ENCODE peak calls at places on chromosomes 3 and 15, in six cellular contexts. One of them, this sample, is unnamed.
A peak's percentile ranks its signal among the peaks of the same experiment; 100 is the strongest.

GRCh38 chr3:55487376-55488241 is 503 bp upstream of the WNT5A start:
- DNase-seq in cardiac fibroblast: peak; percentile 63
- DNase-seq in heart right ventricle: peak; percentile 29
- DNase-seq in nucleus accumbens: no peak
- DNase-seq in ACHN: peak; percentile 22
- DNase-seq in HFF-Myc: no peak
- DNase-seq in this sample: no peak

GRCh38 chr15:97728791-97729190 is 231.7 kb upstream of the ARRDC4 start:
- DNase-seq in cardiac fibroblast: no peak
- DNase-seq in heart right ventricle: peak; percentile 23
- DNase-seq in nucleus accumbens: no peak
- DNase-seq in ACHN: no peak
- DNase-seq in HFF-Myc: no peak
- DNase-seq in this sample: no peak

GRCh38 chr3:53026423-53027162 is 19.3 kb downstream of the SFMBT1 start:
- DNase-seq in cardiac fibroblast: no peak
- DNase-seq in heart right ventricle: no peak
- DNase-seq in nucleus accumbens: no peak
- DNase-seq in ACHN: no peak
- DNase-seq in HFF-Myc: no peak
- DNase-seq in this sample: no peak

GRCh38 chr3:53044371-53045106 is 1.3 kb downstream of the SFMBT1 start:
- DNase-seq in cardiac fibroblast: peak; percentile 43
- DNase-seq in heart right ventricle: no peak
- DNase-seq in nucleus accumbens: no peak
- DNase-seq in ACHN: peak; percentile 39
- DNase-seq in HFF-Myc: no peak
- DNase-seq in this sample: no peak

GRCh38 chr15:57476533-57476975 is 100.2 kb downstream of the CGNL1 start:
- DNase-seq in cardiac fibroblast: peak; percentile 76
- DNase-seq in heart right ventricle: no peak
- DNase-seq in nucleus accumbens: no peak
- DNase-seq in ACHN: peak; percentile 72
- DNase-seq in HFF-Myc: no peak
- DNase-seq in this sample: no peak

GRCh38 chr3:15819043-15819442 is 21.3 kb upstream of the ANKRD28 start:
- DNase-seq in cardiac fibroblast: no peak
- DNase-seq in heart right ventricle: no peak
- DNase-seq in nucleus accumbens: no peak
- DNase-seq in ACHN: no peak
- DNase-seq in HFF-Myc: no peak
- DNase-seq in this sample: no peak

GRCh38 chr3:96267577-96267976 is 546.8 kb upstream of the EPHA6 start:
- DNase-seq in cardiac fibroblast: no peak
- DNase-seq in heart right ventricle: no peak
- DNase-seq in nucleus accumbens: no peak
- DNase-seq in ACHN: peak; percentile 1
- DNase-seq in HFF-Myc: no peak
- DNase-seq in this sample: no peak

GRCh38 chr15:64665179-64665578 is 110.2 kb downstream of the RBPMS2 start:
- DNase-seq in cardiac fibroblast: no peak
- DNase-seq in heart right ventricle: no peak
- DNase-seq in nucleus accumbens: no peak
- DNase-seq in ACHN: peak; percentile 60
- DNase-seq in HFF-Myc: no peak
- DNase-seq in this sample: no peak

GRCh38 chr15:25905140-25905539 is 42.0 kb upstream of the ATP10A start:
- DNase-seq in cardiac fibroblast: peak; percentile 75
- DNase-seq in heart right ventricle: no peak
- DNase-seq in nucleus accumbens: no peak
- DNase-seq in ACHN: peak; percentile 18
- DNase-seq in HFF-Myc: no peak
- DNase-seq in this sample: no peak

GRCh38 chr3:32009957-32010356 is 28.4 kb downstream of the ZNF860 start:
- DNase-seq in cardiac fibroblast: no peak
- DNase-seq in heart right ventricle: no peak
- DNase-seq in nucleus accumbens: no peak
- DNase-seq in ACHN: no peak
- DNase-seq in HFF-Myc: no peak
- DNase-seq in this sample: no peak

GRCh38 chr3:138624518-138624917 is 15.9 kb downstream of the FAIM start:
- DNase-seq in cardiac fibroblast: no peak
- DNase-seq in heart right ventricle: no peak
- DNase-seq in nucleus accumbens: no peak
- DNase-seq in ACHN: no peak
- DNase-seq in HFF-Myc: no peak
- DNase-seq in this sample: no peak

GRCh38 chr3:134350861-134351311 is 23.4 kb downstream of the AMOTL2 start:
- DNase-seq in cardiac fibroblast: no peak
- DNase-seq in heart right ventricle: no peak
- DNase-seq in nucleus accumbens: no peak
- DNase-seq in ACHN: no peak
- DNase-seq in HFF-Myc: no peak
- DNase-seq in this sample: no peak

GRCh38 chr15:52031542-52031941 is 12.5 kb downstream of the MAPK6 start:
- DNase-seq in cardiac fibroblast: no peak
- DNase-seq in heart right ventricle: no peak
- DNase-seq in nucleus accumbens: no peak
- DNase-seq in ACHN: no peak
- DNase-seq in HFF-Myc: no peak
- DNase-seq in this sample: no peak

GRCh38 chr15:70815604-70816003 is 38.4 kb downstream of the LARP6 start:
- DNase-seq in cardiac fibroblast: no peak
- DNase-seq in heart right ventricle: no peak
- DNase-seq in nucleus accumbens: no peak
- DNase-seq in ACHN: no peak
- DNase-seq in HFF-Myc: no peak
- DNase-seq in this sample: no peak

GRCh38 chr3:130488288-130488687 is 28.7 kb upstream of the COL6A6 start:
- DNase-seq in cardiac fibroblast: peak; percentile 7
- DNase-seq in heart right ventricle: no peak
- DNase-seq in nucleus accumbens: no peak
- DNase-seq in ACHN: no peak
- DNase-seq in HFF-Myc: no peak
- DNase-seq in this sample: no peak

GRCh38 chr3:31777092-31777491 is 204.0 kb downstream of the OSBPL10 start:
- DNase-seq in cardiac fibroblast: no peak
- DNase-seq in heart right ventricle: no peak
- DNase-seq in nucleus accumbens: no peak
- DNase-seq in ACHN: no peak
- DNase-seq in HFF-Myc: no peak
- DNase-seq in this sample: no peak

GRCh38 chr15:32747886-32748285 is 30.1 kb downstream of the GREM1 start:
- DNase-seq in cardiac fibroblast: no peak
- DNase-seq in heart right ventricle: no peak
- DNase-seq in nucleus accumbens: no peak
- DNase-seq in ACHN: no peak
- DNase-seq in HFF-Myc: peak; percentile 10
- DNase-seq in this sample: no peak

GRCh38 chr3:37111199-37111598 is 63.2 kb downstream of the LRRFIP2 start:
- DNase-seq in cardiac fibroblast: no peak
- DNase-seq in heart right ventricle: no peak
- DNase-seq in nucleus accumbens: no peak
- DNase-seq in ACHN: no peak
- DNase-seq in HFF-Myc: no peak
- DNase-seq in this sample: no peak

GRCh38 chr3:138867996-138868395 is 33.3 kb upstream of the PIK3CB start:
- DNase-seq in cardiac fibroblast: no peak
- DNase-seq in heart right ventricle: no peak
- DNase-seq in nucleus accumbens: no peak
- DNase-seq in ACHN: no peak
- DNase-seq in HFF-Myc: no peak
- DNase-seq in this sample: no peak

GRCh38 chr15:69064649-69065048 is 50.2 kb downstream of the NOX5 start:
- DNase-seq in cardiac fibroblast: no peak
- DNase-seq in heart right ventricle: no peak
- DNase-seq in nucleus accumbens: no peak
- DNase-seq in ACHN: no peak
- DNase-seq in HFF-Myc: no peak
- DNase-seq in this sample: no peak

GRCh38 chr15:61037031-61037430 is 192.1 kb downstream of the RORA start:
- DNase-seq in cardiac fibroblast: peak; percentile 86
- DNase-seq in heart right ventricle: no peak
- DNase-seq in nucleus accumbens: no peak
- DNase-seq in ACHN: no peak
- DNase-seq in HFF-Myc: no peak
- DNase-seq in this sample: no peak

GRCh38 chr3:125967156-125967555 is 1.8 kb upstream of the ROPN1B start:
- DNase-seq in cardiac fibroblast: no peak
- DNase-seq in heart right ventricle: no peak
- DNase-seq in nucleus accumbens: no peak
- DNase-seq in ACHN: no peak
- DNase-seq in HFF-Myc: no peak
- DNase-seq in this sample: no peak

GRCh38 chr3:59968510-59968909 is 918.7 kb upstream of the CFAP20DC start:
- DNase-seq in cardiac fibroblast: no peak
- DNase-seq in heart right ventricle: no peak
- DNase-seq in nucleus accumbens: no peak
- DNase-seq in ACHN: no peak
- DNase-seq in HFF-Myc: no peak
- DNase-seq in this sample: no peak

GRCh38 chr15:53197426-53197839 is 407.3 kb upstream of the ONECUT1 start:
- DNase-seq in cardiac fibroblast: peak; percentile 49
- DNase-seq in heart right ventricle: peak; percentile 31
- DNase-seq in nucleus accumbens: peak; percentile 59
- DNase-seq in ACHN: peak; percentile 47
- DNase-seq in HFF-Myc: no peak
- DNase-seq in this sample: peak; percentile 64

GRCh38 chr15:65212097-65212496 is 824 bp upstream of the CILP start:
- DNase-seq in cardiac fibroblast: no peak
- DNase-seq in heart right ventricle: no peak
- DNase-seq in nucleus accumbens: no peak
- DNase-seq in ACHN: peak; percentile 32
- DNase-seq in HFF-Myc: no peak
- DNase-seq in this sample: peak; percentile 29